ENCODE peak calls at places on chromosomes 3 and 15, in four cellular contexts. One of them, this sample, is unnamed.

GRCh38 chr15:28889346-28889745 is 3.6 kb downstream of the APBA2 start:
- DNase-seq in RCC 7860: no peak
- DNase-seq in RKO: no peak
- DNase-seq in ovary: no peak
- DNase-seq in this sample: no peak

GRCh38 chr15:60093273-60094067 is 89.4 kb downstream of the FOXB1 start:
- DNase-seq in RCC 7860: no peak
- DNase-seq in RKO: no peak
- DNase-seq in ovary: no peak
- DNase-seq in this sample: no peak

GRCh38 chr15:36090276-36090946 is 489.0 kb upstream of the CDIN1 start:
- DNase-seq in RCC 7860: no peak
- DNase-seq in RKO: no peak
- DNase-seq in ovary: no peak
- DNase-seq in this sample: no peak

GRCh38 chr3:109806929-109807328 is 469.6 kb upstream of the DPPA4 start:
- DNase-seq in RCC 7860: peak; percentile 51
- DNase-seq in RKO: peak; percentile 72
- DNase-seq in ovary: no peak
- DNase-seq in this sample: no peak

GRCh38 chr3:142656595-142656994 is 60.4 kb downstream of the PLS1 start:
- DNase-seq in RCC 7860: no peak
- DNase-seq in RKO: no peak
- DNase-seq in ovary: no peak
- DNase-seq in this sample: no peak

GRCh38 chr3:146969356-146969755 is 364.2 kb upstream of the PLSCR5 start:
- DNase-seq in RCC 7860: no peak
- DNase-seq in RKO: no peak
- DNase-seq in ovary: no peak
- DNase-seq in this sample: no peak

GRCh38 chr3:150843241-150843640 is 62.0 kb downstream of the MINDY4B start:
- DNase-seq in RCC 7860: no peak
- DNase-seq in RKO: no peak
- DNase-seq in ovary: no peak
- DNase-seq in this sample: no peak

GRCh38 chr3:171791695-171792082 is 18.6 kb downstream of the PLD1 start:
- DNase-seq in RCC 7860: no peak
- DNase-seq in RKO: no peak
- DNase-seq in ovary: no peak
- DNase-seq in this sample: no peak

GRCh38 chr3:9146367-9147071 is 102.9 kb downstream of the SRGAP3 start:
- DNase-seq in RCC 7860: no peak
- DNase-seq in RKO: no peak
- DNase-seq in ovary: no peak
- DNase-seq in this sample: no peak

GRCh38 chr15:39142500-39142899 is 438.4 kb upstream of the THBS1 start:
- DNase-seq in RCC 7860: no peak
- DNase-seq in RKO: no peak
- DNase-seq in ovary: no peak
- DNase-seq in this sample: no peak

GRCh38 chr15:62672268-62672667 is 370.3 kb upstream of the TPM1 start:
- DNase-seq in RCC 7860: no peak
- DNase-seq in RKO: no peak
- DNase-seq in ovary: no peak
- DNase-seq in this sample: no peak

GRCh38 chr15:69096197-69096596 is 64.2 kb upstream of the GLCE start:
- DNase-seq in RCC 7860: no peak
- DNase-seq in RKO: no peak
- DNase-seq in ovary: no peak
- DNase-seq in this sample: no peak

GRCh38 chr3:23271876-23272741 is 69.0 kb downstream of the UBE2E2 start:
- DNase-seq in RCC 7860: no peak
- DNase-seq in RKO: no peak
- DNase-seq in ovary: no peak
- DNase-seq in this sample: no peak

GRCh38 chr15:92232317-92232716 is 161.4 kb upstream of the ST8SIA2 start:
- DNase-seq in RCC 7860: no peak
- DNase-seq in RKO: no peak
- DNase-seq in ovary: no peak
- DNase-seq in this sample: no peak

GRCh38 chr3:124620600-124621063 is 109.6 kb upstream of the UMPS start:
- DNase-seq in RCC 7860: peak; percentile 66
- DNase-seq in RKO: peak; percentile 28
- DNase-seq in ovary: peak; percentile 31
- DNase-seq in this sample: peak; percentile 37

GRCh38 chr15:69160976-69161877 is 792 bp downstream of the GLCE start:
- DNase-seq in RCC 7860: no peak
- DNase-seq in RKO: peak; percentile 58
- DNase-seq in ovary: peak; percentile 55
- DNase-seq in this sample: peak; percentile 33

GRCh38 chr3:141370065-141370533 is 1.8 kb downstream of the ZBTB38 start:
- DNase-seq in RCC 7860: peak; percentile 54
- DNase-seq in RKO: peak; percentile 95
- DNase-seq in ovary: peak; percentile 59
- DNase-seq in this sample: peak; percentile 60

GRCh38 chr3:157109267-157110141 is 50.4 kb downstream of the CCNL1 start:
- DNase-seq in RCC 7860: no peak
- DNase-seq in RKO: no peak
- DNase-seq in ovary: no peak
- DNase-seq in this sample: no peak

GRCh38 chr3:45552773-45553371 is 41.7 kb upstream of the LIMD1 start:
- DNase-seq in RCC 7860: no peak
- DNase-seq in RKO: no peak
- DNase-seq in ovary: no peak
- DNase-seq in this sample: no peak

GRCh38 chr15:70617911-70618287 is 145.5 kb downstream of the UACA start:
- DNase-seq in RCC 7860: no peak
- DNase-seq in RKO: no peak
- DNase-seq in ovary: no peak
- DNase-seq in this sample: no peak

GRCh38 chr3:56974242-56974945 is 86.1 kb upstream of the SPATA12 start:
- DNase-seq in RCC 7860: no peak
- DNase-seq in RKO: no peak
- DNase-seq in ovary: peak; percentile 52
- DNase-seq in this sample: no peak

GRCh38 chr15:82663186-82663600 is 16.0 kb upstream of the CPEB1 start:
- DNase-seq in RCC 7860: no peak
- DNase-seq in RKO: peak; percentile 61
- DNase-seq in ovary: peak; percentile 55
- DNase-seq in this sample: peak; percentile 57

This sample was measured in ACHN.